ENCODE peak calls at places on chromosomes 6 and 20, in four cellular contexts. D is HEK293T, H is HepG2, U is GM12878. X is an unnamed sample.

GRCh38 chr6:151911401-151911800 is 103.9 kb downstream of the ESR1 start:
- DNase-seq in H (no peak), U (no peak), D (no peak), X (no peak)

GRCh38 chr20:62550087-62550565 is 74.3 kb upstream of the GATA5 start:
- DNase-seq in H (no peak), D (no peak), U (no peak), X (no peak)

GRCh38 chr6:84252140-84252539 is 24.7 kb upstream of the CEP162 start:
- DNase-seq in H (no peak), U (no peak), D (no peak), X (no peak)

GRCh38 chr6:11007715-11008608 is 36.1 kb downstream of the ELOVL2 start:
- DNase-seq in H (peak; percentile 71), U (no peak), D (no peak), X (no peak)

GRCh38 chr6:96330884-96331283 is 190.7 kb upstream of the UFL1 start:
- DNase-seq in D (no peak), H (no peak), U (no peak), X (no peak)

GRCh38 chr6:86744048-86744447 is 193.3 kb upstream of the HTR1E start:
- DNase-seq in D (no peak), U (no peak), H (no peak), X (no peak)

GRCh38 chr6:165721349-165721748 is 58.3 kb upstream of the PDE10A start:
- DNase-seq in H (no peak), D (no peak), U (no peak), X (no peak)

GRCh38 chr6:105319331-105319730 is 83.6 kb downstream of the PREP start:
- DNase-seq in D (no peak), H (no peak), U (no peak), X (no peak)

GRCh38 chr6:108966855-108967755 is 118.9 kb downstream of the ARMC2 start:
- DNase-seq in H (peak; percentile 43), D (no peak), U (no peak), X (peak; percentile 24)

GRCh38 chr20:1469925-1470571 is 3.4 kb upstream of the NSFL1C start:
- DNase-seq in D (peak; percentile 68), U (peak; percentile 39), H (peak; percentile 99), X (peak; percentile 49)

GRCh38 chr20:1471242-1471641 is 4.6 kb upstream of the NSFL1C start:
- DNase-seq in D (no peak), U (no peak), H (no peak), X (no peak)

GRCh38 chr20:1467355-1468116 is 887 bp upstream of the NSFL1C start:
- DNase-seq in U (no peak), H (peak; percentile 68), D (no peak), X (peak; percentile 71)

GRCh38 chr20:1468117-1468624 is 1.5 kb upstream of the NSFL1C start:
- DNase-seq in D (no peak), H (no peak), U (no peak), X (no peak)

GRCh38 chr20:1469306-1469905 is 2.8 kb upstream of the NSFL1C start:
- DNase-seq in U (no peak), H (no peak), D (no peak), X (no peak)
- TF ChIP-seq TARDBP in U (no peak), H (no peak), D (no peak), X (no peak)

GRCh38 chr6:168885741-168886140 is 367.9 kb downstream of the THBS2 start:
- DNase-seq in D (no peak), U (no peak), H (no peak), X (no peak)
- TF ChIP-seq TARDBP in D (no peak), U (no peak), H (no peak), X (no peak)

DNA sequence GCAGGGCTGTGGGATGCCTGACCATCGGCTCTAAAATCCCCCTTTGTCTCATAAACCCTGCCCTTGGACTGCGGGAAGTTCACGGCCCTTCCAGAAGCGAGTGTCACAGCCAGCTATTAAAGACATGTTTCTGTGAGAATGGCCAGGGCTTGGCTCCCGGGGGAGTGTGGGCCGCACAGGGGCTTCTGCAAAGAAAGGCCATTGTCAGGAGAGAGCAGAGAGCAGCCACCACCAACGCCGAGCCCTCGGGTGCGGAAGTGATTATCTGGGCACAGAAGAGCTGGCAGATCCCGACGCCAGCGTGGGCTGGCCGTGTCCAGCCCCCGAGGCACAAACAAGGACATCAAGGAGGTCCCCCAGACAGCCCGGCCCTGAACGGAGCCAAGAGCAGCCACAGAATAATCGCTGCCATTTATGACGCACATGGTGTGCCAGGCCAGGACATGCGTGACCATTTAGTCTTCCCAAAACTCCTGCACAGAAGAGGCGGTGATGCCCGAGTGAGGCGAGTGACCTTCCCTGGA is 188.8 kb downstream of the ANKRD60 start:
- DNase-seq in U (no peak), D (no peak), H (no peak), X (no peak)
- TF ChIP-seq TARDBP in U (no peak), D (no peak), H (no peak), X (no peak)

DNA sequence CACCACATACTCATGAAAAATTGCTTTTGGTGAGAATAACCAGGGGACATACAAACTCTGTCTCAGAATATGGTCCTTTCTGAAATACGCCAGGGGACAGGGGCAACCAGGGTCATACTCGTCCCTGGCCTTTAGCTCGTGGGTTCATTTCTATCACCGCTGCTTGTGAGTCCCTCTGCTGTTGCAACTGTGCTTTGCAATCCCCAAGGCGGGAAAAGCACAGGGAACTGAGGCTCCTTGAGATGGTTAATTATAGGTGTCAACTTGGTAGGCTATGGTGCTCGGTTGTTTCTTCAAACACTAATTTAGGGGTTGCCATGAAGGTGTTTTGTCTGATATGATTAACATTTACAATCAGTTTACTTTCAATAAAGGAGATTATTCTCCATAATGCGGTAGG is 51.6 kb downstream of the RFPL4B start:
- DNase-seq in D (no peak), H (no peak), U (no peak), X (no peak)
- TF ChIP-seq TARDBP in D (no peak), H (no peak), U (no peak), X (no peak)

GRCh38 chr20:48483667-48484066 is 344.1 kb downstream of the PREX1 start:
- DNase-seq in D (no peak), U (no peak), H (no peak), X (no peak)
- TF ChIP-seq TARDBP in D (no peak), U (no peak), H (no peak), X (no peak)

GRCh38 chr20:33165416-33166055 is 2.4 kb upstream of the BPIFA2 start:
- DNase-seq in U (no peak), D (no peak), H (no peak), X (no peak)

GRCh38 chr20:33162753-33163152 is 5.2 kb upstream of the BPIFA2 start:
- DNase-seq in H (no peak), U (no peak), D (no peak), X (no peak)

GRCh38 chr20:33163856-33164762 is 3.9 kb upstream of the BPIFA2 start:
- DNase-seq in H (no peak), U (no peak), D (no peak), X (no peak)

GRCh38 chr20:33166533-33167113 is 1.3 kb upstream of the BPIFA2 start:
- DNase-seq in H (no peak), U (no peak), D (no peak), X (no peak)

DNA sequence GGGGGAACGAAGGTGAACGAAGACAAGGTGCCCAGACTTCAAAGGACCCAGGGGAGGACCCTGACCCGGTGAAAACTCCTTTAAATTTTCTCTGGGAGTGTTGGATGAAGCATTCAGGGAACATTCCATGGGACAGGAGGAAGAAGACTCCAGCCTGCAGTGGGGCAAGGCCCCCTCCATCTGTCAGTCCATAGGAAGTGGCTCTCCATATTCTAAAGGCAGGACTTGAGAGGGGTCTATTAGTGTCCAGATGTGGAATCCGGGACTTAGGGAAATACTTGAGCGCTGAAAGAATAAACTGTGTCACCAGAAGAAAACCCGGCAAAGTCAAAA is 3.2 kb upstream of the BPIFA2 start:
- DNase-seq in U (no peak), H (no peak), D (no peak), X (no peak)
- TF ChIP-seq TARDBP in U (no peak), H (no peak), D (no peak), X (no peak)

GRCh38 chr6:111784423-111784822 is 88.8 kb downstream of the FYN start:
- DNase-seq in H (no peak), D (no peak), U (no peak), X (no peak)
- TF ChIP-seq TARDBP in H (no peak), D (no peak), U (no peak), X (no peak)

GRCh38 chr6:135576055-135576454 is 78.5 kb upstream of the AHI1 start:
- DNase-seq in H (no peak), D (no peak), U (no peak), X (no peak)

GRCh38 chr6:135577059-135577538 is 79.6 kb upstream of the AHI1 start:
- DNase-seq in H (no peak), D (no peak), U (peak; percentile 41), X (no peak)

GRCh38 chr6:135583256-135583758 is 85.8 kb upstream of the AHI1 start:
- DNase-seq in U (no peak), D (no peak), H (no peak), X (no peak)

GRCh38 chr6:135578976-135579375 is 81.4 kb upstream of the AHI1 start:
- DNase-seq in H (no peak), D (no peak), U (no peak), X (no peak)

DNA sequence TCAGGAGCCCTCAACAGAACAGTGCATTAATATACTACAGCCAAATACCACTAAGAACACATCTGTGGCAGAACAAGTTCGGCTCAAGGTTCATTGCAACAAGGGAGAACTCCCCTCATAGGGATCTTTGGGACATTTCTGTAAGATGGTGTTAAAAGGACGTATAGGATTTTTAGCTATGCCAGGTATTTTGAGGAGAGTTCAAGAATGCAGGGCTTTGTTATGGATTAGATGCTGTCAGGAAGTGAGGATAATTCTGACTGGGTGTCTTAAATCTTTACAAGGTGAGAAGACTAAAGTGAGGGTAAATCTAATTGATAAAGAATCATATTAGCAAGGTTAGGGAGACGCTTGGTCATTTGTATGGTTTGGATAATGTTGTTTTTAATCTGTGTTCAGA is 83.7 kb upstream of the AHI1 start:
- DNase-seq in D (no peak), U (no peak), H (no peak), X (no peak)
- TF ChIP-seq TARDBP in D (no peak), U (no peak), H (no peak), X (no peak)